ENCODE peak calls at places on chromosomes 6 and 20, in six cellular contexts. S is H1, A is K562, Z is GM23338, L is GM12878, F is HepG2. W is an unnamed sample.

GRCh38 chr6:64041373-64041772 is 405.8 kb downstream of the PHF3 start:
- DNase-seq in S (no peak), A (no peak), Z (no peak), L (no peak), F (no peak), W (no peak)

GRCh38 chr20:48284837-48285236 is 499.6 kb upstream of the SULF2 start:
- DNase-seq in S (no peak), A (no peak), Z (no peak), L (no peak), F (peak; percentile 64), W (no peak)

GRCh38 chr6:135266675-135267074 is 85.6 kb downstream of the MYB start:
- DNase-seq in S (no peak), A (no peak), Z (no peak), L (no peak), F (no peak), W (no peak)

GRCh38 chr6:21665101-21665435 is 71.5 kb downstream of the SOX4 start:
- DNase-seq in S (no peak), A (no peak), Z (no peak), L (no peak), F (no peak), W (no peak)

GRCh38 chr6:168192901-168193815 is 114.1 kb upstream of the FRMD1 start:
- DNase-seq in S (no peak), A (no peak), Z (no peak), L (no peak), F (no peak), W (no peak)

GRCh38 chr6:37826188-37826587 is 6.7 kb downstream of the ZFAND3 start:
- DNase-seq in S (no peak), A (no peak), Z (no peak), L (no peak), F (no peak), W (no peak)

GRCh38 chr6:10425177-10425972 is 10.5 kb upstream of the TFAP2A start:
- DNase-seq in S (no peak), A (no peak), Z (peak; percentile 62), L (no peak), F (no peak), W (no peak)

GRCh38 chr6:21754891-21755290 is 161.3 kb downstream of the SOX4 start:
- DNase-seq in S (no peak), A (no peak), Z (no peak), L (no peak), F (no peak), W (no peak)

GRCh38 chr6:6694368-6694780 is 105.9 kb downstream of the LY86 start:
- DNase-seq in S (no peak), A (peak; percentile 49), Z (peak; percentile 69), L (no peak), F (no peak), W (peak; percentile 50)

GRCh38 chr6:31651602-31652191 is 764 bp downstream of the BAG6 start:
- DNase-seq in S (peak; percentile 36), A (peak; percentile 90), Z (peak; percentile 90), L (no peak), F (peak; percentile 89), W (peak; percentile 67)

GRCh38 chr6:65229768-65230167 is 477.3 kb downstream of the EYS start:
- DNase-seq in S (no peak), A (no peak), Z (no peak), L (no peak), F (no peak), W (no peak)

GRCh38 chr6:21748343-21749063 is 155.0 kb downstream of the SOX4 start:
- DNase-seq in S (no peak), A (no peak), Z (peak; percentile 60), L (no peak), F (no peak), W (no peak)

GRCh38 chr6:3247255-3248146 is 11.2 kb upstream of the PSMG4 start:
- DNase-seq in S (no peak), A (peak; percentile 83), Z (peak; percentile 64), L (no peak), F (peak; percentile 87), W (peak; percentile 52)

GRCh38 chr6:25122001-25122400 is 157.2 kb upstream of the CARMIL1 start:
- DNase-seq in S (no peak), A (no peak), Z (no peak), L (no peak), F (no peak), W (no peak)

GRCh38 chr6:110635096-110635495 is 158.7 kb upstream of the SLC22A16 start:
- DNase-seq in S (no peak), A (no peak), Z (no peak), L (no peak), F (no peak), W (no peak)

GRCh38 chr6:91097316-91097878 is 510.5 kb upstream of the MAP3K7 start:
- DNase-seq in S (no peak), A (no peak), Z (no peak), L (no peak), F (no peak), W (no peak)

GRCh38 chr6:1600764-1601615 is 8.7 kb upstream of the FOXC1 start:
- DNase-seq in S (no peak), A (no peak), Z (no peak), L (no peak), F (peak; percentile 28), W (no peak)

GRCh38 chr6:110053395-110054240 is 75.5 kb downstream of the GPR6 start:
- DNase-seq in S (no peak), A (peak; percentile 41), Z (peak; percentile 78), L (no peak), F (peak; percentile 36), W (no peak)

GRCh38 chr20:63330940-63331339 is 30.2 kb downstream of the CHRNA4 start:
- DNase-seq in S (no peak), A (no peak), Z (peak; percentile 71), L (no peak), F (no peak), W (peak; percentile 54)

GRCh38 chr20:38790210-38791053 is 15.1 kb upstream of the PPP1R16B start:
- DNase-seq in S (no peak), A (peak; percentile 61), Z (peak; percentile 92), L (no peak), F (peak; percentile 47), W (peak; percentile 67)

GRCh38 chr6:105458061-105458460 is 55.2 kb upstream of the PREP start:
- DNase-seq in S (no peak), A (no peak), Z (no peak), L (no peak), F (no peak), W (no peak)

GRCh38 chr6:30450908-30451818 is 38.1 kb upstream of the HLA-E start:
- DNase-seq in S (no peak), A (no peak), Z (peak; percentile 79), L (peak; percentile 36), F (peak; percentile 39), W (peak; percentile 59)

GRCh38 chr6:124057448-124057847 is 253.8 kb downstream of the NKAIN2 start:
- DNase-seq in S (no peak), A (no peak), Z (no peak), L (no peak), F (no peak), W (no peak)

GRCh38 chr20:63538204-63539091 is 1.3 kb upstream of the PTK6 start:
- DNase-seq in S (no peak), A (peak; percentile 89), Z (peak; percentile 66), L (no peak), F (peak; percentile 67), W (peak; percentile 62)

GRCh38 chr6:37820713-37821069 is 1.2 kb downstream of the ZFAND3 start:
- DNase-seq in S (no peak), A (no peak), Z (peak; percentile 22), L (no peak), F (no peak), W (no peak)

GRCh38 chr20:24837721-24838456 is 111.2 kb upstream of the CST7 start:
- DNase-seq in S (no peak), A (no peak), Z (no peak), L (no peak), F (no peak), W (no peak)

GRCh38 chr6:111503660-111504059 is 20.6 kb upstream of the REV3L start:
- DNase-seq in S (no peak), A (no peak), Z (no peak), L (no peak), F (peak; percentile 35), W (no peak)

GRCh38 chr20:23407770-23408467 is 13.4 kb downstream of the NAPB start:
- DNase-seq in S (no peak), A (no peak), Z (no peak), L (no peak), F (no peak), W (no peak)

GRCh38 chr20:47355489-47356219 is 845 bp downstream of the ZMYND8 start:
- DNase-seq in S (no peak), A (no peak), Z (no peak), L (no peak), F (no peak), W (no peak)

GRCh38 chr6:27593200-27593818 is 120.4 kb upstream of the ZNF184 start:
- DNase-seq in S (no peak), A (peak; percentile 23), Z (no peak), L (no peak), F (no peak), W (no peak)
- TF ChIP-seq CREB1 in S (no peak), A (no peak), Z (no peak), L (no peak), F (no peak), W (no peak)

DNA sequence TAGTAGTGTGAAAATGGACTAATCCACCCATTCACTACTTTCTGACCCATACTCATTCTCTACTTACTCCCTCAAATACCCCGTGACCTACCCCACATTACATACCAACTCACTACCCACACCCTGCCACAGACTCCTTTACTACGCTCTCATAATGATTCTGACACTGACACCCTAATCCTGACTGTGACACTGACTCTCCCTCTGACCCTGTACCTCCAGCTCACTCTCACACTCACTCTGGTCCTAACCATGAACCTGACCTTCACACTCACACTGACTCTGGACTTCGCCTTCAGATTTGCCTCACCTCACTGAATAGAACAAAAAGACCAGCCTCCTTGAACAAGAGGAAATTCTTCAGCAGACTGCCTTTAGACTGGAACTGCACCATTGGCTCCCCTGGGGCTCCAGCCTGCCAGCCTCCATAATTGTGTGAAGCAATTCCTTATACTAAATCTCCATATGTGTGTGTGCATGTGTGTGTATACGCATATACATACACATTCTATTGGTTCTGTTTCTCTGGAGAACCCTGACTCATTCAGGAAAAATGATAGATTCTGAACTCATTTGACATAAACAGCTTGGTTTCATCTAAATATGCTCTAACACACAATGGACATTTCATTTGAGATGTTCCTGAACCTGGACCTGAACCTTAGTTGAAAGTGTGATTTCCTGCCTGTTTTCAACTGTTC is 10.6 kb upstream of the ZNF343 start:
- DNase-seq in S (no peak), A (no peak), Z (no peak), L (no peak), F (no peak), W (no peak)
- TF ChIP-seq CREB1 in S (no peak), A (no peak), Z (no peak), L (no peak), F (no peak), W (no peak)

GRCh38 chr6:113412589-113413367 is 444.4 kb upstream of the MARCKS start:
- DNase-seq in S (no peak), A (no peak), Z (no peak), L (no peak), F (no peak), W (no peak)
- TF ChIP-seq CREB1 in S (no peak), A (no peak), Z (no peak), L (no peak), F (no peak), W (no peak)

DNA sequence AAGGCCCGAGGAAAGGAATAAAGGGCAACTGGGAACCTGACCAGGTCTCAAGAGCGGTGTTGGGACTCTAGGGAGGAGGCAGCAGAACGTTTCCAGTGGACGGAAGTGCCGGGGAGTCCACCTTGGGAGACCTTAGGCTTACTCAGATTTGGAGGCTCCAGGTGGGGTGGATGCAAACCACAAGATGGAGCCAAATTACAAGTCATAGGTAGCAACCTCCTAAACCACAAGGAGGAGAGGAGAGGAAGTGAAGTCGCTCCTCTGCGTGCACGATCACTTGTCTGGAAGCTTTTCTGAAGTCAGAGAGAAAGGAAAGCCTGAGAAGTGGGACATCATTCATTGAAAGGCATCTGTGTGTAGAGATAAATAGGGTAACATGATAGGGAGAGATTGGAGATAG is 9.3 kb downstream of the HLA-DOA start:
- DNase-seq in S (peak; percentile 41), A (peak; percentile 55), Z (peak; percentile 93), L (no peak), F (peak; percentile 33), W (peak; percentile 67)
- TF ChIP-seq CREB1 in S (no peak), A (no peak), Z (no peak), L (no peak), F (no peak), W (no peak)

W was measured in WTC11.